ENCODE peak calls at places on chromosomes 7 and 10, in nine cellular contexts. D, R, Z, C, P, H, B, K and I are unnamed samples.

GRCh38 chr7:152313879-152314604 is 121.8 kb downstream of the KMT2C start:
- DNase-seq in R (peak; percentile 43), K (peak; percentile 88), C (no peak), B (no peak), D (peak; percentile 89), P (no peak), Z (peak; percentile 13), H (no peak), I (no peak)

GRCh38 chr10:133127291-133128125 is 32.5 kb upstream of the KNDC1 start:
- DNase-seq in P (peak; percentile 18), B (no peak), C (peak; percentile 28), Z (no peak), K (no peak), D (no peak), R (no peak), H (no peak), I (no peak)

GRCh38 chr10:9823268-9823930 is 1194.3 kb upstream of the CELF2 start:
- DNase-seq in R (no peak), C (no peak), K (no peak), Z (no peak), P (no peak), B (no peak), H (no peak), D (no peak), I (no peak)

GRCh38 chr7:64875258-64875657 is 27.8 kb upstream of the ZNF273 start:
- DNase-seq in D (no peak), K (no peak), H (no peak), B (no peak), C (no peak), R (no peak), Z (no peak), P (no peak), I (no peak)

GRCh38 chr10:84478155-84478554 is 149.8 kb downstream of the CCSER2 start:
- DNase-seq in R (no peak), P (no peak), B (no peak), C (no peak), Z (no peak), H (no peak), D (no peak), K (no peak), I (no peak)

GRCh38 chr10:122499491-122499941 is 38.2 kb downstream of the HTRA1 start:
- DNase-seq in R (no peak), B (no peak), Z (no peak), D (no peak), P (no peak), H (no peak), C (no peak), K (no peak), I (no peak)

GRCh38 chr10:24645784-24646183 is 77.9 kb downstream of the ARHGAP21 start:
- DNase-seq in P (no peak), Z (no peak), C (no peak), H (no peak), K (no peak), B (no peak), R (no peak), D (no peak), I (no peak)

GRCh38 chr10:13276749-13277394 is 23.0 kb downstream of the PHYH start:
- DNase-seq in Z (no peak), R (no peak), H (no peak), C (no peak), P (no peak), K (no peak), D (peak; percentile 0), B (no peak), I (no peak)

GRCh38 chr10:119270893-119271361 is 63.6 kb downstream of the GRK5 start:
- DNase-seq in Z (peak; percentile 74), B (no peak), D (no peak), R (no peak), C (no peak), K (no peak), H (peak; percentile 33), P (peak; percentile 22), I (no peak)

GRCh38 chr10:32577448-32577847 is 131.5 kb downstream of the CCDC7 start:
- DNase-seq in K (no peak), H (no peak), D (no peak), B (no peak), P (no peak), R (no peak), Z (no peak), C (no peak), I (no peak)

GRCh38 chr7:77426521-77427051 is 10.4 kb upstream of the GSAP start:
- DNase-seq in B (no peak), D (no peak), R (no peak), Z (no peak), P (no peak), K (no peak), C (no peak), H (no peak), I (no peak)

GRCh38 chr7:139341776-139342244 is 673 bp downstream of the FMC1 start:
- DNase-seq in H (no peak), D (peak; percentile 88), R (peak; percentile 93), K (no peak), B (no peak), C (no peak), Z (no peak), P (no peak), I (no peak)

GRCh38 chr7:44150466-44150832 is 9.3 kb upstream of the MYL7 start:
- DNase-seq in Z (no peak), C (no peak), K (no peak), H (no peak), D (no peak), B (no peak), R (no peak), P (no peak), I (no peak)

GRCh38 chr10:126500866-126501265 is 112.6 kb upstream of the ADAM12 start:
- DNase-seq in K (no peak), C (no peak), Z (no peak), P (no peak), D (peak; percentile 39), R (no peak), B (no peak), H (no peak), I (no peak)

GRCh38 chr7:95303501-95303900 is 20.8 kb downstream of the PON1 start:
- DNase-seq in Z (no peak), C (no peak), D (peak; percentile 53), R (no peak), H (no peak), P (no peak), B (no peak), K (no peak), I (no peak)

GRCh38 chr7:70835658-70836057 is 296.3 kb upstream of the GALNT17 start:
- DNase-seq in B (no peak), Z (no peak), P (no peak), D (no peak), K (no peak), C (no peak), R (no peak), H (no peak), I (no peak)

GRCh38 chr7:118068-118802 is 74.1 kb upstream of the FAM20C start:
- DNase-seq in H (no peak), K (no peak), C (no peak), D (no peak), B (no peak), Z (no peak), P (no peak), R (no peak), I (no peak)

GRCh38 chr10:128063736-128064614 is 62.2 kb downstream of the MKI67 start:
- DNase-seq in K (no peak), B (no peak), D (no peak), Z (peak; percentile 39), C (no peak), H (peak; percentile 2), P (no peak), R (no peak), I (no peak)

GRCh38 chr10:63718006-63718405 is 196.8 kb downstream of the REEP3 start:
- DNase-seq in C (no peak), B (no peak), D (no peak), K (no peak), R (no peak), H (no peak), P (no peak), Z (no peak), I (no peak)